ENCODE peak calls at places on chromosomes 7 and 10, in four cellular contexts. S, R, X and C are unnamed samples.

GRCh38 chr10:8056891-8057331 is 2.4 kb downstream of the GATA3 start:
- DNase-seq in S (no peak), R (no peak), X (no peak), C (peak; percentile 38)

GRCh38 chr10:92688927-92689662 is 660 bp upstream of the HHEX start:
- DNase-seq in S (no peak), R (no peak), X (no peak), C (peak; percentile 64)

GRCh38 chr7:28318126-28318762 is 94.1 kb upstream of the CREB5 start:
- DNase-seq in S (no peak), R (no peak), X (no peak), C (no peak)

GRCh38 chr10:25294032-25294926 is 119.5 kb downstream of the GPR158 start:
- DNase-seq in S (no peak), R (no peak), X (no peak), C (no peak)

GRCh38 chr7:79453558-79454324 is at the start of gene MAGI2:
- DNase-seq in S (peak; percentile 89), R (peak; percentile 91), X (peak; percentile 83), C (no peak)

GRCh38 chr10:103612462-103613365 is 119.2 kb downstream of the NEURL1 start:
- DNase-seq in S (no peak), R (no peak), X (no peak), C (no peak)

GRCh38 chr7:49852619-49853462 is 79.4 kb downstream of the VWC2 start:
- DNase-seq in S (no peak), R (no peak), X (no peak), C (peak; percentile 5)

GRCh38 chr10:88657901-88658300 is 6.3 kb upstream of the LIPF start:
- DNase-seq in S (no peak), R (no peak), X (no peak), C (no peak)

GRCh38 chr10:130905921-130906320 is 405.6 kb downstream of the TCERG1L start:
- DNase-seq in S (no peak), R (no peak), X (no peak), C (no peak)

GRCh38 chr7:83946801-83947200 is 247.8 kb downstream of the SEMA3A start:
- DNase-seq in S (no peak), R (no peak), X (no peak), C (no peak)

GRCh38 chr7:101634196-101634717 is 5.2 kb upstream of the MYL10 start:
- DNase-seq in S (no peak), R (no peak), X (no peak), C (no peak)

GRCh38 chr10:103853428-103854264 is 1.7 kb downstream of the SH3PXD2A start:
- DNase-seq in S (no peak), R (no peak), X (no peak), C (no peak)

GRCh38 chr10:24465899-24466615 is 257.1 kb downstream of the KIAA1217 start:
- DNase-seq in S (no peak), R (no peak), X (no peak), C (peak; percentile 38)

GRCh38 chr7:114026486-114027089 is 107.8 kb upstream of the PPP1R3A start:
- DNase-seq in S (no peak), R (no peak), X (no peak), C (peak; percentile 13)
- TF ChIP-seq CTCF in S (peak; percentile 72), R (peak; percentile 9), X (peak; percentile 67), C (peak; percentile 44)

DNA sequence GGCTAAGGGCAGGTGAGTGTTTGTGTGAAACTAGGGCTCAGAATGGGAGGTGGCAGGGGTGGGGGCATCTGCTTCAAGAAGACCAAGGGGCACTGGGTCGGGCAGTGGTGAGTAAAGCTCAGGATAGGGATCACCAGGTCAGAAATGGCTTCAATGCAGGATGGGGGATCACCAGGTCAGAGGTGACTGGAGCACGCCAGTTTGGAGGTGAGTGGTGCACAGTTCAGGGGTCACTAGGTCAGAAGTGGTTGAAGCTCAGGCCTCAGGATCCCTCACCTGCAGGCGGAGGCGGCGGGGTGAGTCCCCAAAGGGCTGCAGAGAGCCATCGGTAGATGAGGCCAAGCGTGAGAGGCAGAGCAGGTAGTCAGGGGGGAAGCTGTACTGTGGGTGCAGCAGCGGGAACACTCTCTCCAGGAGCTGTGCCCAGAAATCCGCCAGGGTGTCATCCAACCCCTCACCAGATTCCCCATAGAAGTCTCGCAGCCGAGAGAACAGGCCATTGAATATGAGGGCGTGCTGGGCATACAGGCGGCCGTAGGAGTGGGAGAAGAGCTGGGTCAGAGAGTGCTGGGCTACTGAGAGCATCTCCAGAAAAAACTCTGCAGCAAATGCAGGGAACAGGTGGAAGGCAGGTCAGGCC is 1.8 kb downstream of the GPC2 start:
- DNase-seq in S (no peak), R (peak; percentile 74), X (no peak), C (no peak)
- H3K27me3 ChIP-seq in S (peaks cover 33% of the 10 kb centered on the region), R (peaks cover 7% of the 10 kb centered on the region), X (peaks cover 17% of the 10 kb centered on the region), C (no peaks in the 10 kb centered on the region)

GRCh38 chr10:46549171-46550075 is 7.0 kb downstream of the GPRIN2 start:
- DNase-seq in S (peak; percentile 21), R (peak; percentile 86), X (peak; percentile 58), C (no peak)
- TF ChIP-seq CTCF in S (no peak), R (no peak), X (no peak), C (no peak)

DNA sequence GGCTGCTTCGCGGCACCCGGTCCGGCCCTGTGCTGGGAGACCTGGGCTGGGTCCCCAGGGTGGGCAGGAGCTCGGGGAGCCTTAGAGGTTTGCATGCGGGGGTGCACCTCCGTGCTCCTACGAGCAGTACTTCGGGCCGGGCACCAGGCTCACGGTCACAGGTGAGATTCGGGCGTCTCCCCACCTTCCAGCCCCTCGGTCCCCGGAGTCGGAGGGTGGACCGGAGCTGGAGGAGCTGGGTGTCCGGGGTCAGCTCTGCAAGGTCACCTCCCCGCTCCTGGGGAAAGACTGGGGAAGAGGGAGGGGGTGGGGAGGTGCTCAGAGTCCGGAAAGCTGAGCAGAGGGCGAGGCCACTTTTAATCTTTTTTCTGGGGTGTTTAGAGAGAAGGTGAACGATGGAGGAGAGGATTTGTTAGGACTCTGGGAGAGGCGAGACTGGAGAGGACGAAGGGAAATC is 26.6 kb downstream of the PRSS2 start:
- DNase-seq in S (no peak), R (no peak), X (no peak), C (no peak)
- H3K27me3 ChIP-seq in S (peaks cover 100% of the 10 kb centered on the region), R (peaks cover 48% of the 10 kb centered on the region), X (peaks cover 34% of the 10 kb centered on the region), C (no peaks in the 10 kb centered on the region)

GRCh38 chr7:130156140-130156539 is 49.1 kb downstream of the TMEM209 start:
- DNase-seq in S (no peak), R (no peak), X (no peak), C (no peak)

GRCh38 chr7:130153251-130153908 is 51.8 kb downstream of the TMEM209 start:
- DNase-seq in S (no peak), R (no peak), X (no peak), C (no peak)

GRCh38 chr7:130152270-130153141 is 52.7 kb downstream of the TMEM209 start:
- DNase-seq in S (no peak), R (no peak), X (no peak), C (no peak)

GRCh38 chr7:130154131-130154500 is 51.1 kb downstream of the TMEM209 start:
- DNase-seq in S (no peak), R (no peak), X (peak; percentile 74), C (no peak)

DNA sequence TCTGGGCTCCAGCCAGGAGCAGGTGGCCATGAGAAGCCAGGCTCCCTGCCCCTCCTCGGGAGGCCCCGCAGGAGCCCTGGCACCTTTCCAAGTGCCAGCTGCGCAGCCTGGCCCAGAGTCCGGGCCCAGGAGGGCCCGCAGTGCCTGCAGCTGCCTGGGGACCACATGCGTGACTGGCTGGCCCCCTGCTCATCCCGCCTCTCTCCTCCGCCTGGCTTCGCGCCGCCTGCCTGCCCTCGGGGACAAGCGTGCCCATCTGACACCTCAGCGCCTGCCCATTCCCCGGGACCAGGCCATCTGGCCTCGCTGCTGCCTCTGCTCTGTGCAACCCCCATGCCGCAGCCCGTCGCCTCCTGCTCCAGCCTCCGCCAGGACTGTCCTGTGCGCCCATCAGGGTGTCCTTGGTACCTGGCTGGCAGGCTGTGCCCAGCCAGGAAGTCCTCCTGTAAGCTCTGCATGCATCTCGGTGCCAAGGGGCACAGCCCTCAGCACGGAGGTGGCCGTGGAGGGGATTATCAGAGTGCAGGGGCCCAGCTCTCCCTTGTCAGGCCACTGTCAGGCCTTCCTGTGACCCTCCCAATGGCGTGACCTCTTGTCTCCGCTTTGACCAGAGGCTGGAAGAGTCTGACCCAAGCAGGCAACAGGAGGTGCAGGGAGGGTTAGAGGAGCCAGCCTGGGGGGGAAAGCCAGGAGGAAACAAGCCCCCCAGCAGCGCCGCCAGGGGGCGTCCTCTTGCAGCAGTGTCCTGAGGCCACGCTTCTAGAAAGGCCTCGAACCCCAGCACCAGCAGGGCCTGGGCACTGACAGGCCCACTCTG is 50.5 kb downstream of the TMEM209 start:
- DNase-seq in S (no peak), R (no peak), X (no peak), C (no peak)
- TF ChIP-seq CTCF in S (no peak), R (no peak), X (no peak), C (no peak)